ENCODE peak calls at places on chromosomes 16 and 17, in seven cellular contexts. F is hepatocyte, J is ovary, I is heart left ventricle, H is BJ, K is prostate gland, M is GM23338. D is an unnamed sample.

GRCh38 chr16:56859636-56860035 is 5.4 kb upstream of the SLC12A3 start:
- DNase-seq in F (no peak), J (no peak), I (no peak), H (no peak), K (no peak), M (no peak), D (no peak)

GRCh38 chr17:55585629-55586028 is 74.4 kb upstream of the SMIM36 start:
- DNase-seq in F (no peak), J (no peak), I (no peak), H (no peak), K (no peak), M (no peak), D (no peak)

GRCh38 chr17:72775237-72775636 is 317.3 kb downstream of the SLC39A11 start:
- DNase-seq in F (no peak), J (no peak), I (no peak), H (no peak), K (no peak), M (peak; percentile 22), D (no peak)

GRCh38 chr17:7280519-7281073 is 922 bp upstream of the SLC2A4 start:
- DNase-seq in F (peak; percentile 91), J (peak; percentile 89), I (peak; percentile 85), H (no peak), K (peak; percentile 74), M (peak; percentile 97), D (peak; percentile 91)

GRCh38 chr16:72561-73537 is at the start of gene RHBDF1:
- DNase-seq in F (peak; percentile 93), J (peak; percentile 71), I (peak; percentile 68), H (no peak), K (peak; percentile 59), M (peak; percentile 83), D (peak; percentile 99)

GRCh38 chr17:48240562-48241130 is 133.1 kb downstream of the SNX11 start:
- DNase-seq in F (no peak), J (no peak), I (no peak), H (no peak), K (no peak), M (no peak), D (no peak)

GRCh38 chr17:72422505-72423285 is 301.9 kb downstream of the SOX9 start:
- DNase-seq in F (peak; percentile 86), J (no peak), I (peak; percentile 66), H (peak; percentile 90), K (no peak), M (no peak), D (no peak)

GRCh38 chr16:23869052-23869451 is 33.3 kb downstream of the PRKCB start:
- DNase-seq in F (no peak), J (no peak), I (no peak), H (no peak), K (no peak), M (peak; percentile 61), D (peak; percentile 10)

GRCh38 chr17:4463818-4464501 is 30.2 kb downstream of the SPNS3 start:
- DNase-seq in F (no peak), J (no peak), I (no peak), H (no peak), K (no peak), M (no peak), D (no peak)

GRCh38 chr16:72990003-72990521 is 57.9 kb downstream of the ZFHX3 start:
- DNase-seq in F (peak; percentile 53), J (no peak), I (peak; percentile 74), H (peak; percentile 61), K (peak; percentile 97), M (peak; percentile 39), D (peak; percentile 39)

GRCh38 chr17:69711504-69711903 is 297.0 kb downstream of the MAP2K6 start:
- DNase-seq in F (no peak), J (no peak), I (no peak), H (no peak), K (no peak), M (no peak), D (no peak)

GRCh38 chr16:85888405-85889331 is 10.3 kb upstream of the IRF8 start:
- DNase-seq in F (no peak), J (no peak), I (no peak), H (peak; percentile 29), K (no peak), M (no peak), D (no peak)

GRCh38 chr17:34823023-34823422 is 138.2 kb downstream of the CCT6B start:
- DNase-seq in F (no peak), J (no peak), I (no peak), H (no peak), K (no peak), M (no peak), D (no peak)

GRCh38 chr17:57570740-57571344 is 174.3 kb downstream of the CCDC182 start:
- DNase-seq in F (no peak), J (no peak), I (no peak), H (no peak), K (peak; percentile 19), M (peak; percentile 27), D (no peak)

GRCh38 chr17:73835605-73836004 is 191.4 kb upstream of the SDK2 start:
- DNase-seq in F (no peak), J (no peak), I (no peak), H (no peak), K (no peak), M (no peak), D (no peak)
- H3K4me3 ChIP-seq in F (no peak overlapping the region), J (no peak overlapping the region), I (no peak overlapping the region), H (no peak overlapping the region), K (no peak overlapping the region), M (no peak overlapping the region), D (no peak overlapping the region)

GRCh38 chr16:27511657-27512056 is 38.1 kb downstream of the GTF3C1 start:
- DNase-seq in F (no peak), J (no peak), I (peak; percentile 94), H (no peak), K (no peak), M (no peak), D (no peak)

GRCh38 chr16:27512061-27512460 is 37.7 kb downstream of the GTF3C1 start:
- DNase-seq in F (no peak), J (no peak), I (no peak), H (no peak), K (no peak), M (no peak), D (no peak)

GRCh38 chr16:27505297-27506236 is 44.1 kb downstream of the GTF3C1 start:
- DNase-seq in F (no peak), J (no peak), I (peak; percentile 66), H (no peak), K (peak; percentile 79), M (no peak), D (no peak)

GRCh38 chr16:27506771-27507170 is 42.9 kb downstream of the GTF3C1 start:
- DNase-seq in F (no peak), J (no peak), I (no peak), H (no peak), K (no peak), M (no peak), D (no peak)

DNA sequence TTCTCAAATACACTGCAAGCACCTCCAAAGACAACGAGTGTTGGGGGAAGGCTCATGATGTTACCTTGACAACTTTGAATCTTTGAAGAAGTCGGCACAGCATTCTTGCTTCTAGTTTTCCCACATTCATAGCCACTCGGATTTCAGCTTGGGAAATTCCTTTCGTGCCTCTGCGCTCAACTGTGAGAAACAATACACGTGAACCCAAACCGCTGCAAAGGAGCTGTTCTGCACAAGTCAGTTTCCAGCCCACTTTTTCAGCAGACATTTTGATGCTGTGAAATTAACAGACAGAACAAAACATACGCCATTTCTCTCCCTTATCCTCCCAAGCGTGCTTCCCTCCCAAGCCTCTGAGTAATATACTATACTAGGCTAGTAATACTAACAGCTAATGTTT is 41.2 kb downstream of the GTF3C1 start:
- DNase-seq in F (no peak), J (no peak), I (no peak), H (no peak), K (no peak), M (no peak), D (no peak)
- H3K36me3 ChIP-seq in F (no peaks in the 10 kb centered on the region), J (no peaks in the 10 kb centered on the region), I (peaks cover 78% of the 10 kb centered on the region), H (peaks cover 36% of the 10 kb centered on the region), K (peaks cover 2% of the 10 kb centered on the region), M (peaks cover 45% of the 10 kb centered on the region), D (peaks cover 45% of the 10 kb centered on the region)

DNA sequence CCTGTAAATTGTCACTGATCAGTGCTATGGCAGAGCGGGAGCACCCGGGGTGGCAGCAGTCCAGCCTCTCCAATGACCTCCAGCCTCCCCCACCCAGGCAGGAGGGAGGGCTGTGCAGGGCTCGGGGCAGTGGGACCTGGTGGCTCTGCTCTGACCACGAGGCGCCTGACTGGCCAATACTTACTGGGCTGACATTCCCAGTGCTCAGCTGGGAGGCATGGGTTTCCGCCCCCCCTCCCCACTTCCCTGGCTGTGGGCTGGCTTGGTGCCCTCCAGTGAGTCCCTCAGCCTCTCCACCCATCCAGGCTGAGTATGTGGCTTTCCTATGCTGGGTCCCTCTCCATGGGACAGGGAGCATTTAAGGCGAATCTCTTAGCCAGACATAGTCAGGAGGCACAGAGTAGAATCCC is 2.7 kb downstream of the SOCS3 start:
- DNase-seq in F (no peak), J (no peak), I (peak; percentile 83), H (no peak), K (no peak), M (no peak), D (peak; percentile 29)
- H3K4me3 ChIP-seq in F (peak overlapping the region; percentile 32), J (peak overlapping the region; percentile 83), I (peak overlapping the region; percentile 80), H (peak overlapping the region; percentile 62), K (no peak overlapping the region), M (peak overlapping the region; percentile 91), D (peak overlapping the region; percentile 5)

GRCh38 chr17:1005361-1005946 is 8.5 kb downstream of the TIMM22 start:
- DNase-seq in F (peak; percentile 53), J (peak; percentile 87), I (peak; percentile 82), H (no peak), K (peak; percentile 77), M (no peak), D (peak; percentile 55)
- H3K36me3 ChIP-seq in F (no peaks in the 10 kb centered on the region), J (no peaks in the 10 kb centered on the region), I (peaks cover 61% of the 10 kb centered on the region), H (peaks cover 37% of the 10 kb centered on the region), K (peaks cover 3% of the 10 kb centered on the region), M (peaks cover 12% of the 10 kb centered on the region), D (peaks cover 7% of the 10 kb centered on the region)

GRCh38 chr17:40498281-40499084 is 2.9 kb downstream of the TNS4 start:
- DNase-seq in F (no peak), J (no peak), I (no peak), H (no peak), K (no peak), M (no peak), D (no peak)
- H3K4me3 ChIP-seq in F (no peak overlapping the region), J (no peak overlapping the region), I (no peak overlapping the region), H (no peak overlapping the region), K (no peak overlapping the region), M (peak overlapping the region; percentile 20), D (no peak overlapping the region)

D was measured in H7.